ENCODE peak calls at places on chromosomes 3 and 15, in ten cellular contexts. V, E, X, L, J, Y, F, W, U and B are unnamed samples.

GRCh38 chr3:148074057-148074456 is 623.6 kb upstream of the AGTR1 start:
- DNase-seq in X (no peak), J (no peak), F (no peak), W (no peak), U (no peak), L (no peak), Y (no peak), E (no peak), V (no peak), B (no peak)

GRCh38 chr3:71511037-71511436 is 72.5 kb downstream of the FOXP1 start:
- DNase-seq in Y (peak; percentile 42), L (no peak), X (no peak), F (peak; percentile 99), U (peak; percentile 90), J (peak; percentile 72), W (no peak), E (peak; percentile 47), V (peak; percentile 28), B (no peak)

GRCh38 chr3:98793971-98794370 is 30.8 kb downstream of the ST3GAL6 start:
- DNase-seq in L (no peak), W (no peak), U (no peak), X (no peak), J (no peak), F (no peak), E (peak; percentile 28), Y (no peak), V (no peak), B (no peak)

GRCh38 chr3:46845860-46846623 is 17.2 kb downstream of the MYL3 start:
- DNase-seq in W (peak; percentile 87), L (peak; percentile 79), F (peak; percentile 81), V (no peak), Y (peak; percentile 92), E (peak; percentile 77), X (peak; percentile 82), U (peak; percentile 57), J (peak; percentile 86), B (peak; percentile 40)

GRCh38 chr3:72335458-72336050 is 512.7 kb downstream of the SHQ1 start:
- DNase-seq in W (no peak), F (no peak), V (no peak), E (peak; percentile 27), L (no peak), Y (no peak), X (no peak), U (no peak), J (no peak), B (no peak)

GRCh38 chr3:27472166-27472565 is 12.0 kb downstream of the SLC4A7 start:
- DNase-seq in V (no peak), X (no peak), U (no peak), L (no peak), Y (no peak), J (peak; percentile 38), F (no peak), W (no peak), E (peak; percentile 76), B (no peak)

GRCh38 chr15:36818260-36818659 is 238.8 kb downstream of the CDIN1 start:
- DNase-seq in U (no peak), F (no peak), W (no peak), Y (no peak), L (no peak), J (no peak), V (no peak), X (no peak), E (no peak), B (no peak)

GRCh38 chr3:13782501-13782900 is 97.4 kb downstream of the WNT7A start:
- DNase-seq in L (no peak), X (no peak), W (peak; percentile 33), V (no peak), E (no peak), J (no peak), F (no peak), Y (no peak), U (no peak), B (no peak)

GRCh38 chr15:34714476-34715121 is 40.2 kb downstream of the GJD2 start:
- DNase-seq in U (no peak), Y (no peak), L (no peak), X (no peak), V (no peak), F (no peak), J (no peak), W (no peak), E (no peak), B (no peak)

GRCh38 chr3:38139652-38140051 is 1.2 kb downstream of the MYD88 start:
- DNase-seq in U (no peak), L (no peak), Y (no peak), X (no peak), F (no peak), J (no peak), E (no peak), V (no peak), W (no peak), B (peak; percentile 18)

GRCh38 chr3:38139191-38139590 is 730 bp downstream of the MYD88 start:
- DNase-seq in J (no peak), L (no peak), U (no peak), X (no peak), W (no peak), V (no peak), F (no peak), E (no peak), Y (no peak), B (peak; percentile 20)

GRCh38 chr3:38137615-38138346 is 680 bp upstream of the MYD88 start:
- DNase-seq in W (no peak), E (no peak), X (no peak), L (peak; percentile 37), J (peak; percentile 40), F (no peak), V (no peak), U (no peak), Y (no peak), B (peak; percentile 27)

GRCh38 chr3:38136807-38137614 is at the start of gene ACAA1:
- DNase-seq in V (peak; percentile 97), J (peak; percentile 99), W (peak; percentile 100), L (peak; percentile 100), U (peak; percentile 98), F (peak; percentile 99), Y (peak; percentile 100), X (peak; percentile 100), E (peak; percentile 98), B (peak; percentile 98)

DNA sequence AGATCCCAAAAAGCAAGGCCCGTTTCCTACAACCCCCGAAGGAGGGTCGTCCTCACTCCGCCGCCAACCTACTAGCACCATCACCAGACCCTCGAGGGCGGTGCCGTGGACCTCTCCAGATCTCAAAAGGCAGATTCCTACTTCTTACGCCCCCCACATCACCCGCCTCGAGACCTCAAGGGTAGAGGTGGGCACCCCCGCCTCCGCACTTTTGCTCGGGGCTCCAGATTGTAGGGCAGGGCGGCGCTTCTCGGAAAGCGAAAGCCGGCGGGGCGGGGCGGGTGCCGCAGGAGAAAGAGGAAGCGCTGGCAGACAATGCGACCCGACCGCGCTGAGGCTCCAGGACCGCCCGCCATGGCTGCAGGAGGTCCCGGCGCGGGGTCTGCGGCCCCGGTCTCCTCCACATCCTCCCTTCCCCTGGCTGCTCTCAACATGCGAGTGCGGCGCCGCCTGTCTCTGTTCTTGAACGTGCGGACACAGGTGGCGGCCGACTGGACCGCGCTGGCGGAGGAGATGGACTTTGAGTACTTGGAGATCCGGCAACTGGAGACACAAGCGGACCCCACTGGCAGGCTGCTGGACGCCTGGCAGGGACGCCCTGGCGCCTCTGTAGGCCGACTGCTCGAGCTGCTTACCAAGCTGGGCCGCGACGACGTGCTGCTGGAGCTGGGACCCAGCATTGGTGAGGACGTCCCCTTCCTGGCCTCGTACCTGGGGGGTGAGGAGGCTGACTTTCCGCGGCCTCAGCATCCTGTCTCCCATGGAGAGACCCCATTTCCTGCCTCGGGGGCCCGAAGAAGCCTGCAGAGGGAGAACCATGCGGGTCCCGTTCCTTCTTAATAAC is at the start of gene MYD88:
- DNase-seq in V (peak; percentile 55), Y (peak; percentile 84), J (peak; percentile 89), X (peak; percentile 88), U (peak; percentile 51), E (peak; percentile 43), W (peak; percentile 80), F (peak; percentile 69), L (peak; percentile 92), B (peak; percentile 67)
- TF ChIP-seq CTCF in V (no peak), Y (no peak), J (no peak), X (no peak), U (peak; percentile 6), E (no peak), W (no peak), F (peak; percentile 12), L (no peak), B (no peak)

DNA sequence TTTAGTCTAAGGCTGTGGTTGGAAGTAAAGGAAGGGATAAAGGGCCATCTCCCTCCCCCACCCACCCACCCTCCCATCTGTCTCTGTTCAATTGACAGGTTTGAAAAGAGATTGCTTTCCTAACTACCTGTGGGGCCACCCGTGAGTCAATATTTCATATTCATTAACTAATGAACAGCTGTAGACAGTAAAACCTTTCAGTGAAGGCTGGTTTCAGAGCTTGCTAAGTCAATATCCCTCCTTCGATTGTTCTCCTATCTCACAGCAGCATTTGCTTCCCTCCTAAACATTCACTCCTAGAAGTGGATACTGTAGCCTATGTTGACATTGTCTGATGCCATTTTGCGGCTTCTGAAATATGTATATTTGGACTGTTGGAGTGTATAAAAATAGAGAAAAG is 85.9 kb upstream of the SYNPR start:
- DNase-seq in U (no peak), Y (peak; percentile 18), F (no peak), E (no peak), J (no peak), X (no peak), V (no peak), W (no peak), L (no peak), B (no peak)
- TF ChIP-seq CTCF in U (no peak), Y (no peak), F (no peak), E (no peak), J (no peak), X (no peak), V (no peak), W (no peak), L (no peak), B (no peak)

GRCh38 chr3:161409069-161409468 is 37.8 kb upstream of the SPTSSB start:
- DNase-seq in F (peak; percentile 49), J (peak; percentile 42), V (peak; percentile 14), Y (peak; percentile 61), W (peak; percentile 30), E (peak; percentile 65), L (no peak), X (no peak), U (peak; percentile 23), B (no peak)
- TF ChIP-seq CTCF in F (peak; percentile 66), J (peak; percentile 50), V (peak; percentile 74), Y (peak; percentile 61), W (no peak), E (peak; percentile 76), L (peak; percentile 20), X (peak; percentile 59), U (peak; percentile 65), B (no peak)

DNA sequence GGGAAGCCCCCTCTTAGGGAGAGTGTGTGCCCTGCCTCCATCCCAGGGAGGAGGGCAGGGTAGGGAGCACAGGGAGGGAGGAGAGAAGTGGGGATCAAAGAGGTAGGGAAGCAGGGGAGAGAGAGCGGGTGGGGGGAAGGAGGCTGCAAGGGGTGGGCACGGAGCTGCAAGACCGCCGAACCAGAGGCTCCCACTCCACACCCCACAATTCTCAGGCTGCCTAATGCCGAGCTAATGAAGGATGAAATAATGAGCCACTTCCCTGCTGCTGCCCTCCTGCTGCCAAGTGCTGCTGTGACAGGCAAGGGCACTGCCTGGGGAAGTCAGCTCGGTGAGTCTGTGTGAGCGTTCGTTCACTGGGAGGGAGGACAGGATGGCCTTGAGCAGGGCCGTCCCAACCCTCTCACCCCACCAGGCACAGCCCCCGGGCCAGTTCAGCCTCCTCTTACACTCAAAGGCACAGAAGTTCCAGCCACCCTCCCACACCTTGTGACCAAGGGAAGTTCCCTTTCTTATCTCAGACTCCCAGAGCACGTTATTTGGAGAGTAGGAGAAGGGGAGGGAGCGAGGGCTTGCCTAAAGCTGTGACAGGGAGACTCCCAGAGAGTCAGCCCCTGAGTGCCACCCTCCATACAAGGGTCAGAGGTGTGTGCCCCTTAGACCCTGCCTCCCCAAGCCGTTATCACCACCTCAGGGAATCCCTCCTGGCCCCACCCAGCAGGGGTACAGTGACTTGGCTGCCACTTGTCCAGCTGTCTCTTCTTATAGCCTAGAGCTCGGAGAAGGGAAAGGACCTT is 12.4 kb downstream of the GLYCTK start:
- DNase-seq in V (no peak), Y (peak; percentile 84), X (peak; percentile 55), F (peak; percentile 14), L (no peak), E (no peak), W (peak; percentile 79), J (peak; percentile 90), U (peak; percentile 34), B (no peak)
- TF ChIP-seq CTCF in V (no peak), Y (peak; percentile 38), X (peak; percentile 45), F (peak; percentile 31), L (no peak), E (no peak), W (no peak), J (no peak), U (no peak), B (no peak)